ENCODE peak calls at places on chromosomes 4 and X, in seven cellular contexts. Y is IMR-90, I is RWPE2, Q is H1, J is fibroblast of pulmonary artery, O is transverse colon, R is right lobe of liver. B is an unnamed sample.

GRCh38 chr4:84279678-84280077 is 219.4 kb downstream of the NKX6-1 start:
- DNase-seq in I (no peak), O (no peak), J (no peak), Y (no peak), Q (no peak), R (no peak), B (no peak)

GRCh38 chr4:88006956-88007303 is 505 bp upstream of the PKD2 start:
- DNase-seq in R (no peak), J (no peak), Y (no peak), I (no peak), Q (no peak), O (no peak), B (no peak)

GRCh38 chr4:69057620-69058409 is 38.5 kb upstream of the UGT2B7 start:
- DNase-seq in R (no peak), Q (no peak), O (no peak), Y (peak; percentile 25), J (peak; percentile 52), I (no peak), B (no peak)

GRCh38 chr4:176409627-176410026 is 89.9 kb downstream of the SPCS3 start:
- DNase-seq in Y (peak; percentile 32), I (no peak), Q (no peak), R (no peak), O (no peak), J (no peak), B (no peak)

GRCh38 chr4:156885374-156885773 is 86.2 kb downstream of the PDGFC start:
- DNase-seq in O (no peak), Y (no peak), I (no peak), R (no peak), J (no peak), Q (no peak), B (no peak)

GRCh38 chr4:174023641-174024040 is 259.8 kb downstream of the FBXO8 start:
- DNase-seq in O (no peak), Q (no peak), J (peak; percentile 34), R (no peak), Y (peak; percentile 2), I (no peak), B (no peak)

GRCh38 chr4:13645075-13645474 is 17.6 kb upstream of the BOD1L1 start:
- DNase-seq in Y (no peak), R (no peak), J (no peak), O (no peak), Q (no peak), I (no peak), B (no peak)

GRCh38 chr4:70772929-70773555 is 51.3 kb downstream of the RUFY3 start:
- DNase-seq in O (no peak), Q (no peak), R (no peak), I (no peak), J (no peak), Y (no peak), B (no peak)

GRCh38 chr4:143386812-143387211 is 50.1 kb downstream of the GAB1 start:
- DNase-seq in O (no peak), Y (peak; percentile 39), J (peak; percentile 42), R (no peak), Q (no peak), I (no peak), B (no peak)

GRCh38 chr4:3315566-3315965 is 22.7 kb downstream of the RGS12 start:
- DNase-seq in Q (no peak), R (no peak), I (peak; percentile 38), Y (no peak), O (no peak), J (no peak), B (peak; percentile 23)

GRCh38 chr4:6504900-6505496 is 32.6 kb upstream of the PPP2R2C start:
- DNase-seq in Y (no peak), R (no peak), Q (no peak), O (no peak), I (no peak), J (no peak), B (no peak)

GRCh38 chrX:14228611-14229010 is 198.9 kb upstream of the GEMIN8 start:
- DNase-seq in I (no peak), Q (no peak), J (no peak), O (no peak), Y (no peak), R (no peak), B (no peak)

GRCh38 chr4:5921981-5922380 is 29.1 kb upstream of the CRMP1 start:
- DNase-seq in O (no peak), J (no peak), Q (no peak), R (no peak), Y (no peak), I (no peak), B (no peak)

GRCh38 chr4:145507636-145508035 is 26.0 kb downstream of the SMAD1 start:
- DNase-seq in I (no peak), Q (no peak), O (no peak), R (no peak), J (peak; percentile 75), Y (peak; percentile 56), B (no peak)

GRCh38 chrX:19225906-19226305 is 103.6 kb upstream of the ADGRG2 start:
- DNase-seq in O (no peak), I (no peak), Y (peak; percentile 1), R (no peak), J (peak; percentile 0), Q (no peak), B (no peak)

GRCh38 chr4:175531405-175532091 is 280.5 kb downstream of the GPM6A start:
- DNase-seq in Y (peak; percentile 72), R (no peak), Q (no peak), O (no peak), J (peak; percentile 47), I (no peak), B (no peak)

GRCh38 chrX:16807548-16807947 is 21.3 kb downstream of the TXLNG start:
- DNase-seq in Y (peak; percentile 38), R (no peak), Q (no peak), O (no peak), J (peak; percentile 60), I (no peak), B (no peak)

GRCh38 chr4:121336706-121337105 is 44.1 kb downstream of the QRFPR start:
- DNase-seq in O (no peak), I (no peak), J (no peak), Y (no peak), R (no peak), Q (no peak), B (no peak)

GRCh38 chr4:59094505-59094904 is 1984.3 kb upstream of the IGFBP7 start:
- DNase-seq in I (no peak), R (no peak), Y (no peak), J (no peak), Q (peak; percentile 48), O (no peak), B (no peak)

GRCh38 chr4:173333658-173334084 is 487 bp downstream of the HMGB2 start:
- DNase-seq in O (peak; percentile 58), Q (no peak), R (peak; percentile 73), J (peak; percentile 40), I (no peak), Y (peak; percentile 19), B (no peak)

GRCh38 chr4:17115546-17115945 is 217.1 kb upstream of the LDB2 start:
- DNase-seq in Q (no peak), I (no peak), Y (no peak), O (no peak), J (no peak), R (no peak), B (no peak)

DNA sequence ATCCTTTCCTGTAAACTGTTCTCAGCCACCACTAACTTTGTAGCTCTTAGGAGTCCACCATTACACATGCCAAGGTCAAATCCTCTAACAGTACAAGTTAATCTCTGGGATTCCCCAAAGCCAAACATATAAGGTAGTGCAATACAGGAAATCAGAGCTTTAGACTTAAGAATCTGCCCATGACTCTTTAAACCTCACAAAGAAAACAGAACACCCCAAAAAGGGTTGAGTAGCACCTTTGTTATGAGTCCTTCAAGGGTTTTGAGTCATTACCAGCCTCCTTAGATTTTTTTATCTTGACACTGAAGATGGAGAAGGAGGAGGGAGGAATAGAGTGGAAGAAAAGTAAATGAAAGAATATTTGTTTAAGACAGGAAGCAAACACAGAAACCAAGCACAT is 243.9 kb upstream of the SPANXN1 start:
- DNase-seq in Q (no peak), Y (no peak), R (no peak), I (no peak), O (no peak), J (no peak), B (no peak)
- H3K4me3 ChIP-seq in Q (no peak overlapping the region), Y (no peak overlapping the region), R (no peak overlapping the region), I (no peak overlapping the region), O (no peak overlapping the region), J (no peak overlapping the region), B (no peak overlapping the region)

GRCh38 chr4:137541866-137542648 is 9.8 kb upstream of the PCDH18 start:
- DNase-seq in O (no peak), J (no peak), Y (no peak), I (no peak), Q (no peak), R (no peak), B (no peak)
- H3K4me3 ChIP-seq in O (peak overlapping the region; percentile 7), J (no peak overlapping the region), Y (no peak overlapping the region), I (no peak overlapping the region), Q (peak overlapping the region; percentile 30), R (no peak overlapping the region), B (no peak overlapping the region)

GRCh38 chr4:98632258-98632657 is 26.2 kb downstream of the TSPAN5 start:
- DNase-seq in O (no peak), R (no peak), Y (no peak), J (no peak), I (no peak), Q (no peak), B (no peak)
- H3K4me3 ChIP-seq in O (no peak overlapping the region), R (no peak overlapping the region), Y (no peak overlapping the region), J (no peak overlapping the region), I (no peak overlapping the region), Q (no peak overlapping the region), B (no peak overlapping the region)

GRCh38 chrX:1102786-1103185 is 109.7 kb downstream of the CRLF2 start:
- DNase-seq in Q (no peak), R (no peak), J (no peak), O (no peak), Y (no peak), I (peak; percentile 15), B (peak; percentile 2)

GRCh38 chrX:1103360-1103759 is 109.1 kb downstream of the CRLF2 start:
- DNase-seq in Y (no peak), O (no peak), J (no peak), Q (no peak), R (no peak), I (no peak), B (peak; percentile 6)

GRCh38 chrX:1106478-1107210 is 105.8 kb downstream of the CRLF2 start:
- DNase-seq in O (no peak), Q (no peak), I (peak; percentile 11), J (no peak), R (no peak), Y (no peak), B (no peak)

GRCh38 chrX:1108451-1109445 is 103.7 kb downstream of the CRLF2 start:
- DNase-seq in R (no peak), I (peak; percentile 21), J (no peak), Q (peak; percentile 67), O (no peak), Y (no peak), B (no peak)

DNA sequence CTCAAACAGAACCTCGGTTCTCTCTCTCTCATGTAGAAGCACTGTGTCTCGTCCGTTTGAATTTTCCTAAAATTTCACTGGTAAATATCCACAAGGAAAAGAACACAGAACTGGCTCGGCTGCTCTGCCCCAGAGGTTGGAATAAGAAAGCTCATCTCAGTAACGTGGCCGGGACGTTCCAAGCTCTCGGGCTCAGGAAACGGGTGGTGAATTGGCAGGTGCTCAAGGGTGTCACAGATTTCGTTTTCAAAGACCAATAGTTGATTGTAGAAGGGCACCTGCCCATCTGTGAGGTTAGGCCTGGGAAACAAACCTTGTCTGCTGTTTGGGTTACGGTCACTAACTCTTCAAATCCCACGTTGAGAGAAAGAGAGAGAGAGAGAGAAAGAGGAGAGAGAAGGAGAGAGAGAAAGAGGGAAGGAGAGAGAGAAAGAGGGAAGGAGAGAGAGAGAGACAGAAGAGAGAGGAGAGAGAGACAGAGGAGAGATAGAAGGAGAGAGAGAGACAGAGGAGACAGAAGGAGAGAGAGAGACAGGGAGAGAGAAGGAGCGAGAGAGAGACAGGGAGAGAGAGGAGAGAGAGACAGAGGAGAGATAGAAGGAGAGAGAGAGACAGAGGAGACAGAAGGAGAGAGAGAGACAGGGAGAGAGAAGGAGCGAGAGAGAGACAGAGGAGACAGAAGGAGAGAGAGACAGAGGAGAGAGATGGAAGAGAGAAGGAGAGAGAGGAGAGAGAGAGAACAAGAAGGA is 106.6 kb downstream of the CRLF2 start:
- DNase-seq in Y (no peak), I (peak; percentile 23), J (no peak), O (no peak), Q (no peak), R (no peak), B (no peak)
- H3K4me3 ChIP-seq in Y (no peak overlapping the region), I (no peak overlapping the region), J (no peak overlapping the region), O (no peak overlapping the region), Q (no peak overlapping the region), R (no peak overlapping the region), B (no peak overlapping the region)